ENCODE peak calls at places on chromosomes 3 and 15, in eight cellular contexts. X is GM03348; A is choroid plexus epithelial cell; Y is HTR-8/SVneo; P is Daoy; S is myocyte; Z is neuronal stem cell; U is naive thymus-derived CD8-positive, alpha-beta T cell. L is an unnamed sample.

GRCh38 chr3:129618901-129619671 is 12.6 kb upstream of the PLXND1 start:
- DNase-seq in S (no peak), U (no peak), Z (no peak), Y (no peak), A (no peak), P (peak), X (no peak), L (no peak)

GRCh38 chr3:134373942-134374790 is at the start of gene AMOTL2:
- DNase-seq in Z (peak), Y (peak), X (peak), P (peak), S (peak), A (peak), U (no peak), L (peak)

GRCh38 chr3:195609229-195609628 is 25.5 kb upstream of the APOD start:
- DNase-seq in P (no peak), Y (no peak), Z (no peak), X (no peak), S (no peak), A (no peak), U (peak), L (no peak)

GRCh38 chr3:112546216-112546759 is 15.5 kb downstream of the ATG3 start:
- DNase-seq in X (no peak), P (no peak), S (no peak), A (no peak), Z (no peak), U (no peak), Y (no peak), L (peak)

GRCh38 chr3:190696777-190697501 is 165.6 kb downstream of the GMNC start:
- DNase-seq in U (no peak), Z (peak), S (peak), X (peak), Y (peak), P (peak), A (peak), L (peak)

GRCh38 chr3:13647314-13648059 is 98.6 kb downstream of the FBLN2 start:
- DNase-seq in X (peak), S (peak), A (no peak), U (peak), Y (no peak), Z (no peak), P (peak), L (no peak)

GRCh38 chr3:157543491-157544035 is 40.3 kb upstream of the VEPH1 start:
- DNase-seq in Y (no peak), U (no peak), P (no peak), A (no peak), Z (no peak), S (peak), X (no peak), L (no peak)

GRCh38 chr3:147572970-147573340 is 163.8 kb downstream of the ZIC1 start:
- DNase-seq in S (peak), X (peak), U (no peak), P (peak), Y (no peak), A (no peak), Z (no peak), L (no peak)

GRCh38 chr3:125582707-125583106 is 12.6 kb downstream of the OSBPL11 start:
- DNase-seq in P (no peak), Y (no peak), A (peak), Z (no peak), S (no peak), U (no peak), X (no peak), L (no peak)

GRCh38 chr3:138629526-138629925 is 21.0 kb downstream of the FAIM start:
- DNase-seq in U (no peak), X (no peak), S (no peak), Y (no peak), Z (no peak), P (peak), A (no peak), L (no peak)

GRCh38 chr3:10242182-10243065 is 5.8 kb upstream of the TATDN2 start:
- DNase-seq in U (peak), S (peak), A (peak), Z (no peak), X (peak), P (peak), Y (no peak), L (peak)

GRCh38 chr3:50304601-50305000 is 1.2 kb upstream of the HYAL1 start:
- DNase-seq in A (no peak), P (no peak), Z (no peak), X (no peak), S (no peak), U (no peak), Y (no peak), L (no peak)

GRCh38 chr3:51340989-51341636 is 44.0 kb upstream of the MANF start:
- DNase-seq in X (no peak), U (no peak), A (peak), S (peak), P (peak), Y (peak), Z (no peak), L (peak)

GRCh38 chr3:24145481-24145880 is 200.4 kb downstream of the NR1D2 start:
- DNase-seq in S (no peak), A (peak), X (peak), U (no peak), Y (no peak), Z (no peak), P (no peak), L (peak)

GRCh38 chr3:72891053-72891855 is 3.4 kb downstream of the GXYLT2 start:
- DNase-seq in X (peak), P (peak), A (peak), S (peak), U (no peak), Y (peak), Z (no peak), L (peak)

GRCh38 chr15:48371961-48372360 is 40.7 kb downstream of the DUT start:
- DNase-seq in S (no peak), A (peak), Y (no peak), Z (no peak), U (no peak), X (no peak), P (no peak), L (no peak)

GRCh38 chr3:66010348-66011097 is 28.2 kb downstream of the MAGI1 start:
- DNase-seq in Z (no peak), U (no peak), X (no peak), A (peak), P (no peak), Y (no peak), S (no peak), L (no peak)

GRCh38 chr15:75452968-75453702 is 1.6 kb upstream of the SIN3A start:
- DNase-seq in P (peak), U (no peak), X (no peak), A (peak), S (peak), Y (no peak), Z (peak), L (peak)

GRCh38 chr3:100384735-100385134 is 16.2 kb downstream of the TOMM70 start:
- DNase-seq in U (no peak), Z (no peak), S (no peak), Y (no peak), P (no peak), X (no peak), A (peak), L (peak)